ENCODE peak calls at places on chromosomes 12 and 14, in nine cellular contexts. One of them, this sample, is unnamed.
A peak's percentile ranks its signal among the peaks of the same experiment; 100 is the strongest.

GRCh38 chr12:21502164-21502496 is 541 bp downstream of the GOLT1B start:
- DNase-seq in tibial nerve: no peak
- DNase-seq in GM23248: peak; percentile 79
- DNase-seq in psoas muscle: no peak
- DNase-seq in neuronal stem cell: no peak
- DNase-seq in heart right ventricle: peak; percentile 13
- DNase-seq in IMR-90: peak; percentile 34
- DNase-seq in mesendoderm: no peak
- DNase-seq in colonic mucosa: peak; percentile 43
- DNase-seq in this sample: no peak

GRCh38 chr12:75944097-75944904 is 87.3 kb downstream of the PHLDA1 start:
- DNase-seq in tibial nerve: no peak
- DNase-seq in GM23248: peak; percentile 90
- DNase-seq in psoas muscle: no peak
- DNase-seq in neuronal stem cell: no peak
- DNase-seq in heart right ventricle: no peak
- DNase-seq in IMR-90: peak; percentile 95
- DNase-seq in mesendoderm: peak; percentile 90
- DNase-seq in colonic mucosa: no peak
- DNase-seq in this sample: no peak

GRCh38 chr12:56221233-56221756 is 427 bp downstream of the RNF41 start:
- DNase-seq in tibial nerve: peak; percentile 37
- DNase-seq in GM23248: peak; percentile 90
- DNase-seq in psoas muscle: peak; percentile 68
- DNase-seq in neuronal stem cell: peak; percentile 65
- DNase-seq in heart right ventricle: peak; percentile 49
- DNase-seq in IMR-90: peak; percentile 73
- DNase-seq in mesendoderm: peak; percentile 87
- DNase-seq in colonic mucosa: peak; percentile 53
- DNase-seq in this sample: peak; percentile 65

GRCh38 chr12:59484575-59484974 is 111.3 kb upstream of the SLC16A7 start:
- DNase-seq in tibial nerve: no peak
- DNase-seq in GM23248: no peak
- DNase-seq in psoas muscle: no peak
- DNase-seq in neuronal stem cell: no peak
- DNase-seq in heart right ventricle: no peak
- DNase-seq in IMR-90: no peak
- DNase-seq in mesendoderm: no peak
- DNase-seq in colonic mucosa: no peak
- DNase-seq in this sample: no peak

GRCh38 chr14:53391156-53391555 is 238.0 kb upstream of the DDHD1 start:
- DNase-seq in tibial nerve: no peak
- DNase-seq in GM23248: peak; percentile 87
- DNase-seq in psoas muscle: no peak
- DNase-seq in neuronal stem cell: no peak
- DNase-seq in heart right ventricle: no peak
- DNase-seq in IMR-90: peak; percentile 72
- DNase-seq in mesendoderm: peak; percentile 21
- DNase-seq in colonic mucosa: no peak
- DNase-seq in this sample: no peak

GRCh38 chr12:130715996-130716917 is at the start of gene RIMBP2:
- DNase-seq in tibial nerve: no peak
- DNase-seq in GM23248: peak; percentile 39
- DNase-seq in psoas muscle: no peak
- DNase-seq in neuronal stem cell: peak; percentile 68
- DNase-seq in heart right ventricle: no peak
- DNase-seq in IMR-90: peak; percentile 1
- DNase-seq in mesendoderm: peak; percentile 89
- DNase-seq in colonic mucosa: no peak
- DNase-seq in this sample: no peak

GRCh38 chr12:3303410-3304136 is 187.4 kb upstream of the PRMT8 start:
- DNase-seq in tibial nerve: no peak
- DNase-seq in GM23248: no peak
- DNase-seq in psoas muscle: no peak
- DNase-seq in neuronal stem cell: no peak
- DNase-seq in heart right ventricle: no peak
- DNase-seq in IMR-90: no peak
- DNase-seq in mesendoderm: peak; percentile 70
- DNase-seq in colonic mucosa: no peak
- DNase-seq in this sample: peak; percentile 41

GRCh38 chr14:90344920-90345557 is 13.3 kb upstream of the NRDE2 start:
- DNase-seq in tibial nerve: no peak
- DNase-seq in GM23248: peak; percentile 36
- DNase-seq in psoas muscle: no peak
- DNase-seq in neuronal stem cell: no peak
- DNase-seq in heart right ventricle: no peak
- DNase-seq in IMR-90: peak; percentile 11
- DNase-seq in mesendoderm: no peak
- DNase-seq in colonic mucosa: no peak
- DNase-seq in this sample: no peak

GRCh38 chr14:26993541-26993940 is 395.7 kb upstream of the NOVA1 start:
- DNase-seq in tibial nerve: no peak
- DNase-seq in GM23248: peak; percentile 11
- DNase-seq in psoas muscle: no peak
- DNase-seq in neuronal stem cell: no peak
- DNase-seq in heart right ventricle: no peak
- DNase-seq in IMR-90: no peak
- DNase-seq in mesendoderm: no peak
- DNase-seq in colonic mucosa: no peak
- DNase-seq in this sample: no peak

DNA sequence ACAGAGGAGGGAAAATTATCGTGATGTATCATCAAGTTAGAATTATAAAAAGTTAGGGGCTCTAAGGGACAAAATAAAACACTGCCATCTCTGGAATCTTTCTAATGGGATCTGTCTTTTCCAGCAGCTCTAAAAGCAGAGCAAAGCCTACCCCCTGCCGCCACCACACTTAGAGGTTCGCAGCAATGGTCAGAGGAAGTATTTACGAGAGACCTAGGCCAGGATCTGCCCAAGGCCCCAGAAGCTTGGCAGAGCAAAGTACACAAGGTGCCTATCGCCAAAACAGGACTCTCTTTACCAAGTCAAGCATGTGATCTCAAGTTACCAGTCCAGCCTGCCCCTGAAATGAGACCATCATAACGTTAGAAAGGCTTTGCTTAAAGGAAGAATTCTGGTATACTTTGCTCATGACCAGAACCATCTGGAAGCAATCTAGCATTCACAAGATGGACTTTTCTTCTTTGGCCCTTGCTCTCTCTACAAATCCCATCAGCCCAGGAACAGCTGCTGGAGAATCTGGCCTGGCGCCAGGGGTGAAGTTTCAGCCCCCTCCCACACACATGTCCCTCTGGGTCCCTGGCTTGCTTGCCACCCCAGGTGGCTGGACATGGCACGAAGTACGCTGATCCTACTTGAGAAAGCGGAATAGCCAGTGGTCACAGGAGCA is 220.4 kb downstream of the PPM1H start:
- DNase-seq in tibial nerve: no peak
- DNase-seq in GM23248: no peak
- DNase-seq in psoas muscle: no peak
- DNase-seq in neuronal stem cell: no peak
- DNase-seq in heart right ventricle: peak; percentile 62
- DNase-seq in IMR-90: no peak
- DNase-seq in mesendoderm: no peak
- DNase-seq in colonic mucosa: no peak
- DNase-seq in this sample: no peak
- H3K4me1 ChIP-seq in tibial nerve: peaks cover 10% of the 10 kb centered on the region
- H3K4me1 ChIP-seq in GM23248: no peaks in the 10 kb centered on the region
- H3K4me1 ChIP-seq in psoas muscle: no peaks in the 10 kb centered on the region
- H3K4me1 ChIP-seq in neuronal stem cell: peaks cover 60% of the 10 kb centered on the region
- H3K4me1 ChIP-seq in heart right ventricle: peaks cover 34% of the 10 kb centered on the region
- H3K4me1 ChIP-seq in IMR-90: no peaks in the 10 kb centered on the region
- H3K4me1 ChIP-seq in mesendoderm: peaks cover 9% of the 10 kb centered on the region
- H3K4me1 ChIP-seq in colonic mucosa: no peaks in the 10 kb centered on the region
- H3K4me1 ChIP-seq in this sample: peaks cover 7% of the 10 kb centered on the region

GRCh38 chr12:120980800-120981368 is 2.5 kb downstream of the HNF1A start:
- DNase-seq in tibial nerve: no peak
- DNase-seq in GM23248: no peak
- DNase-seq in psoas muscle: no peak
- DNase-seq in neuronal stem cell: no peak
- DNase-seq in heart right ventricle: no peak
- DNase-seq in IMR-90: no peak
- DNase-seq in mesendoderm: no peak
- DNase-seq in colonic mucosa: peak; percentile 71
- DNase-seq in this sample: peak; percentile 90

GRCh38 chr12:120983759-120984158 is 5.4 kb downstream of the HNF1A start:
- DNase-seq in tibial nerve: no peak
- DNase-seq in GM23248: no peak
- DNase-seq in psoas muscle: no peak
- DNase-seq in neuronal stem cell: no peak
- DNase-seq in heart right ventricle: no peak
- DNase-seq in IMR-90: no peak
- DNase-seq in mesendoderm: no peak
- DNase-seq in colonic mucosa: no peak
- DNase-seq in this sample: no peak

GRCh38 chr12:120981407-120981921 is 3.1 kb downstream of the HNF1A start:
- DNase-seq in tibial nerve: no peak
- DNase-seq in GM23248: no peak
- DNase-seq in psoas muscle: no peak
- DNase-seq in neuronal stem cell: no peak
- DNase-seq in heart right ventricle: no peak
- DNase-seq in IMR-90: no peak
- DNase-seq in mesendoderm: no peak
- DNase-seq in colonic mucosa: peak; percentile 74
- DNase-seq in this sample: peak; percentile 62

GRCh38 chr12:120982659-120983058 is 4.3 kb downstream of the HNF1A start:
- DNase-seq in tibial nerve: no peak
- DNase-seq in GM23248: no peak
- DNase-seq in psoas muscle: no peak
- DNase-seq in neuronal stem cell: no peak
- DNase-seq in heart right ventricle: no peak
- DNase-seq in IMR-90: no peak
- DNase-seq in mesendoderm: no peak
- DNase-seq in colonic mucosa: no peak
- DNase-seq in this sample: no peak

GRCh38 chr12:120984351-120984898 is 6.1 kb downstream of the HNF1A start:
- DNase-seq in tibial nerve: no peak
- DNase-seq in GM23248: no peak
- DNase-seq in psoas muscle: no peak
- DNase-seq in neuronal stem cell: no peak
- DNase-seq in heart right ventricle: no peak
- DNase-seq in IMR-90: no peak
- DNase-seq in mesendoderm: no peak
- DNase-seq in colonic mucosa: peak; percentile 84
- DNase-seq in this sample: peak; percentile 79
- H3K4me3 ChIP-seq in tibial nerve: no peak overlapping the region
- H3K4me3 ChIP-seq in GM23248: no peak overlapping the region
- H3K4me3 ChIP-seq in psoas muscle: no peak overlapping the region
- H3K4me3 ChIP-seq in neuronal stem cell: no peak overlapping the region
- H3K4me3 ChIP-seq in heart right ventricle: no peak overlapping the region
- H3K4me3 ChIP-seq in IMR-90: no peak overlapping the region
- H3K4me3 ChIP-seq in mesendoderm: no peak overlapping the region
- H3K4me3 ChIP-seq in colonic mucosa: no peak overlapping the region
- H3K4me3 ChIP-seq in this sample: no peak overlapping the region

DNA sequence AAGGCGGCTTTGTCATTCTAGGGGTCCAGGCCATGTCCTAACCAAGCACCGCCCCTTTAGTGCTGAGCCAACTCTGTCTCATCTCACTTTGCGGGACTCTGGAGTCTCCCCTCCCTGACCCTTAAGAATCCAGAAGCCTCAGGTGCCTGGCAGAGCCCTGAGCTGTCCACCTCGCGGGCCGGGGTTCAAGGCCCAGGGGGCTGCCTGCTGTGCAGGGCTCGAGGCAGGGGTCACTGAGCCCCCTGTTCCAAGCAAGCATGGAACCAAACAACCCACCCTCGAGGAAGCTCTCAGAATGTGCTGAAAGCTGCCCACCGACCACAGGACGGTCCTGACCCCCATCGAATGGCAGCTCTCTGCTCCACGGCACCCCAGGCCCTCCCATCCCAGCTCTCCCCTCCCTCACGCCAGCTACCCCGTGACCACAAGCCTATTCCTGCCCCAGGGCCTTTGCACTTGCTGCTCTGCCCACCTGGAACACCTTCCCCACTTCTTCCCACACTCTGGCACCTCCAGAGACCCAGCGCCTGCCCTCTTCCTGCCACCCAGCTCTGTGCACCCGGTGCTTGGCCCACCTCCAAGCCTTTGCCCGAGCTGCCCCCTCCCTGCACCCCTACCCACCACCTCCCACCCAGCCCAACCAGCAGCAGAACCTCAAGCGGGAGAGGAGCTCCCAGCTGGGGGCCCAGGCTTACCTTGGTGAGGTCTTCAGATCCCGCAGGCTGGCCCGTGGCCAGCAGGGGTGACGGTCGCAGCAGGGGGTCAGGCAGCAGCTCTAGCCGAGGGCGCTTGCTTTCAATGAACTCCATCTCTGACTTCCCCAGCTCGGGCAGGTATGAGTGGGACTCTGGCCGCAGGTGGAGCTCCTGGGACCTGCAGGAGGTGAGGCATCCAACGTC is 84.3 kb downstream of the NCOR2 start:
- DNase-seq in tibial nerve: no peak
- DNase-seq in GM23248: no peak
- DNase-seq in psoas muscle: no peak
- DNase-seq in neuronal stem cell: no peak
- DNase-seq in heart right ventricle: no peak
- DNase-seq in IMR-90: no peak
- DNase-seq in mesendoderm: no peak
- DNase-seq in colonic mucosa: no peak
- DNase-seq in this sample: no peak
- H3K4me1 ChIP-seq in tibial nerve: peaks cover 30% of the 10 kb centered on the region
- H3K4me1 ChIP-seq in GM23248: peaks cover 5% of the 10 kb centered on the region
- H3K4me1 ChIP-seq in psoas muscle: peaks cover 27% of the 10 kb centered on the region
- H3K4me1 ChIP-seq in neuronal stem cell: peaks cover 4% of the 10 kb centered on the region
- H3K4me1 ChIP-seq in heart right ventricle: peaks cover 53% of the 10 kb centered on the region
- H3K4me1 ChIP-seq in IMR-90: peaks cover 7% of the 10 kb centered on the region
- H3K4me1 ChIP-seq in mesendoderm: no peaks in the 10 kb centered on the region
- H3K4me1 ChIP-seq in colonic mucosa: no peaks in the 10 kb centered on the region
- H3K4me1 ChIP-seq in this sample: peaks cover 3% of the 10 kb centered on the region

GRCh38 chr12:108890208-108890607 is 10.3 kb downstream of the DAO start:
- DNase-seq in tibial nerve: no peak
- DNase-seq in GM23248: peak; percentile 12
- DNase-seq in psoas muscle: no peak
- DNase-seq in neuronal stem cell: no peak
- DNase-seq in heart right ventricle: no peak
- DNase-seq in IMR-90: peak; percentile 15
- DNase-seq in mesendoderm: peak; percentile 37
- DNase-seq in colonic mucosa: no peak
- DNase-seq in this sample: no peak

GRCh38 chr12:108886873-108887629 is 7.2 kb downstream of the DAO start:
- DNase-seq in tibial nerve: no peak
- DNase-seq in GM23248: no peak
- DNase-seq in psoas muscle: no peak
- DNase-seq in neuronal stem cell: no peak
- DNase-seq in heart right ventricle: no peak
- DNase-seq in IMR-90: no peak
- DNase-seq in mesendoderm: no peak
- DNase-seq in colonic mucosa: no peak
- DNase-seq in this sample: no peak

GRCh38 chr12:108884116-108885012 is 4.5 kb downstream of the DAO start:
- DNase-seq in tibial nerve: peak; percentile 53
- DNase-seq in GM23248: peak; percentile 37
- DNase-seq in psoas muscle: peak; percentile 42
- DNase-seq in neuronal stem cell: no peak
- DNase-seq in heart right ventricle: peak; percentile 38
- DNase-seq in IMR-90: no peak
- DNase-seq in mesendoderm: peak; percentile 73
- DNase-seq in colonic mucosa: peak; percentile 66
- DNase-seq in this sample: peak; percentile 60

DNA sequence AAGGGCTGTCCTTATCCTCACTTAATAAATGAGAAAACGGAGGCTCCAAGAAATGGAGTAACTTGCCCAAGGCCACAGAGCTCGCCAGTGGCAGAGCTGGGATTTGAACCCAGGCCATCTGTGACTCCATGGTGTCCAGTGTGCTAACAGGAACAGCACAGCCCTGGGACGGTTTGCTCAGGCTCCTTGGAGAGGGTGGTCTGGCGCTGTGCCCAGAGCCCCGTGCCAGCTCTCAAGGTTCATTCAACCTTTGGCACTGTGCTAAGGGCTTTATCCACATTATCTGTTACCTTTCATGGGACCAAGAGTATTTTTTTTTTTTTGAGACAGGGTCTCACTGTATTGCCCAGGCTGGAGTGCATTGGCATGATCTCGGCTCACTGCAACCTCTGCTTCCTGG is 8.1 kb downstream of the DAO start:
- DNase-seq in tibial nerve: no peak
- DNase-seq in GM23248: no peak
- DNase-seq in psoas muscle: no peak
- DNase-seq in neuronal stem cell: no peak
- DNase-seq in heart right ventricle: no peak
- DNase-seq in IMR-90: no peak
- DNase-seq in mesendoderm: no peak
- DNase-seq in colonic mucosa: no peak
- DNase-seq in this sample: no peak
- H3K4me3 ChIP-seq in tibial nerve: no peak overlapping the region
- H3K4me3 ChIP-seq in GM23248: no peak overlapping the region
- H3K4me3 ChIP-seq in psoas muscle: no peak overlapping the region
- H3K4me3 ChIP-seq in neuronal stem cell: no peak overlapping the region
- H3K4me3 ChIP-seq in heart right ventricle: no peak overlapping the region
- H3K4me3 ChIP-seq in IMR-90: no peak overlapping the region
- H3K4me3 ChIP-seq in mesendoderm: no peak overlapping the region
- H3K4me3 ChIP-seq in colonic mucosa: no peak overlapping the region
- H3K4me3 ChIP-seq in this sample: no peak overlapping the region